ENCODE peak calls at places on chromosomes 7 and 10, in seven cellular contexts. One of them, this sample, is unnamed.

GRCh38 chr7:34373940-34374339 is 284.1 kb upstream of the NPSR1 start:
- ATAC-seq in GM12878: no peak
- ATAC-seq in HCT116: no peak
- ATAC-seq in GM23338: no peak
- ATAC-seq in HepG2: no peak
- ATAC-seq in Panc1: no peak
- ATAC-seq in K562: no peak
- ATAC-seq in this sample: no peak

GRCh38 chr7:124201768-124202349 is 169.0 kb upstream of the TMEM229A start:
- ATAC-seq in GM12878: no peak
- ATAC-seq in HCT116: no peak
- ATAC-seq in GM23338: no peak
- ATAC-seq in HepG2: no peak
- ATAC-seq in Panc1: no peak
- ATAC-seq in K562: no peak
- ATAC-seq in this sample: no peak

GRCh38 chr10:27660268-27660667 is 85.4 kb downstream of the MKX start:
- ATAC-seq in GM12878: no peak
- ATAC-seq in HCT116: no peak
- ATAC-seq in GM23338: peak; percentile 38
- ATAC-seq in HepG2: no peak
- ATAC-seq in Panc1: no peak
- ATAC-seq in K562: no peak
- ATAC-seq in this sample: peak; percentile 13

GRCh38 chr10:52908483-52908882 is 135.9 kb upstream of the MBL2 start:
- ATAC-seq in GM12878: no peak
- ATAC-seq in HCT116: no peak
- ATAC-seq in GM23338: peak; percentile 98
- ATAC-seq in HepG2: no peak
- ATAC-seq in Panc1: no peak
- ATAC-seq in K562: no peak
- ATAC-seq in this sample: no peak

GRCh38 chr7:12801107-12801506 is 113.7 kb downstream of the ARL4A start:
- ATAC-seq in GM12878: no peak
- ATAC-seq in HCT116: peak; percentile 55
- ATAC-seq in GM23338: no peak
- ATAC-seq in HepG2: no peak
- ATAC-seq in Panc1: no peak
- ATAC-seq in K562: peak; percentile 13
- ATAC-seq in this sample: no peak

GRCh38 chr10:117201826-117202225 is 4.5 kb downstream of the KCNK18 start:
- ATAC-seq in GM12878: no peak
- ATAC-seq in HCT116: no peak
- ATAC-seq in GM23338: no peak
- ATAC-seq in HepG2: no peak
- ATAC-seq in Panc1: no peak
- ATAC-seq in K562: no peak
- ATAC-seq in this sample: no peak

GRCh38 chr10:92790449-92790848 is 57.9 kb upstream of the EXOC6 start:
- ATAC-seq in GM12878: peak; percentile 27
- ATAC-seq in HCT116: no peak
- ATAC-seq in GM23338: no peak
- ATAC-seq in HepG2: no peak
- ATAC-seq in Panc1: no peak
- ATAC-seq in K562: no peak
- ATAC-seq in this sample: no peak

GRCh38 chr10:101968910-101969321 is 87.1 kb downstream of the ARMH3 start:
- ATAC-seq in GM12878: peak; percentile 72
- ATAC-seq in HCT116: no peak
- ATAC-seq in GM23338: no peak
- ATAC-seq in HepG2: no peak
- ATAC-seq in Panc1: no peak
- ATAC-seq in K562: no peak
- ATAC-seq in this sample: no peak

GRCh38 chr10:123143825-123144168 is 4.1 kb upstream of the HMX2 start:
- ATAC-seq in GM12878: no peak
- ATAC-seq in HCT116: no peak
- ATAC-seq in GM23338: no peak
- ATAC-seq in HepG2: no peak
- ATAC-seq in Panc1: no peak
- ATAC-seq in K562: no peak
- ATAC-seq in this sample: no peak

GRCh38 chr10:3503299-3503698 is 281.7 kb downstream of the KLF6 start:
- ATAC-seq in GM12878: no peak
- ATAC-seq in HCT116: no peak
- ATAC-seq in GM23338: no peak
- ATAC-seq in HepG2: no peak
- ATAC-seq in Panc1: no peak
- ATAC-seq in K562: no peak
- ATAC-seq in this sample: no peak

GRCh38 chr10:10662720-10663467 is 354.8 kb upstream of the CELF2 start:
- ATAC-seq in GM12878: no peak
- ATAC-seq in HCT116: no peak
- ATAC-seq in GM23338: no peak
- ATAC-seq in HepG2: no peak
- ATAC-seq in Panc1: no peak
- ATAC-seq in K562: no peak
- ATAC-seq in this sample: peak; percentile 52

GRCh38 chr7:127819975-127820778 is 168.2 kb downstream of the SND1 start:
- ATAC-seq in GM12878: peak; percentile 86
- ATAC-seq in HCT116: peak; percentile 49
- ATAC-seq in GM23338: no peak
- ATAC-seq in HepG2: peak; percentile 75
- ATAC-seq in Panc1: no peak
- ATAC-seq in K562: peak; percentile 27
- ATAC-seq in this sample: no peak

GRCh38 chr10:4051011-4051407 is 266.0 kb upstream of the KLF6 start:
- ATAC-seq in GM12878: no peak
- ATAC-seq in HCT116: no peak
- ATAC-seq in GM23338: no peak
- ATAC-seq in HepG2: no peak
- ATAC-seq in Panc1: no peak
- ATAC-seq in K562: peak; percentile 49
- ATAC-seq in this sample: peak; percentile 85

GRCh38 chr7:120553497-120553896 is 280.5 kb downstream of the KCND2 start:
- ATAC-seq in GM12878: peak; percentile 56
- ATAC-seq in HCT116: no peak
- ATAC-seq in GM23338: no peak
- ATAC-seq in HepG2: no peak
- ATAC-seq in Panc1: no peak
- ATAC-seq in K562: no peak
- ATAC-seq in this sample: no peak

DNA sequence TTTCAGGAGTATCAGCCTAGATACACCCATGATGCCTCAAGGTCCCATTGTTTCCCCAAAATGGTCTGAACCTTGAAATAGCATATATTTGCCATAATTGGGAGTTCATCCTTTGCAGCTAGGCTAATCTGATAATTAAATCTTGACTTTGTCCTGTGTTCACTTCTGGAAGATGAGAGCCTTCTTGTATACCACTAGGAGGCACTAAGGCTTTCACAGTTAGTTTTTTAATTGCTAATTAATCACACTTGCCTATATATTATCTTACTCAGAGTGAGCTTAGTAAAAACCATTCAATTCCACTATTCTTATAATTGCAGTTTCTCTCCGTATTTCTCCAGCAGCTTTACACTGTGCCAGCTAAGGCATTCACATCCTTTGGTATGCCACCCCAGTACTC is 48.7 kb upstream of the MAGI2 start:
- ATAC-seq in GM12878: no peak
- ATAC-seq in HCT116: no peak
- ATAC-seq in GM23338: no peak
- ATAC-seq in HepG2: no peak
- ATAC-seq in Panc1: no peak
- ATAC-seq in K562: no peak
- ATAC-seq in this sample: no peak
- TF ChIP-seq CTCF in GM12878: no peak
- TF ChIP-seq CTCF in HCT116: peak; percentile 20
- TF ChIP-seq CTCF in GM23338: peak; percentile 57
- TF ChIP-seq CTCF in HepG2: no peak
- TF ChIP-seq CTCF in Panc1: peak; percentile 42
- TF ChIP-seq CTCF in K562: no peak
- TF ChIP-seq CTCF in this sample: no peak

DNA sequence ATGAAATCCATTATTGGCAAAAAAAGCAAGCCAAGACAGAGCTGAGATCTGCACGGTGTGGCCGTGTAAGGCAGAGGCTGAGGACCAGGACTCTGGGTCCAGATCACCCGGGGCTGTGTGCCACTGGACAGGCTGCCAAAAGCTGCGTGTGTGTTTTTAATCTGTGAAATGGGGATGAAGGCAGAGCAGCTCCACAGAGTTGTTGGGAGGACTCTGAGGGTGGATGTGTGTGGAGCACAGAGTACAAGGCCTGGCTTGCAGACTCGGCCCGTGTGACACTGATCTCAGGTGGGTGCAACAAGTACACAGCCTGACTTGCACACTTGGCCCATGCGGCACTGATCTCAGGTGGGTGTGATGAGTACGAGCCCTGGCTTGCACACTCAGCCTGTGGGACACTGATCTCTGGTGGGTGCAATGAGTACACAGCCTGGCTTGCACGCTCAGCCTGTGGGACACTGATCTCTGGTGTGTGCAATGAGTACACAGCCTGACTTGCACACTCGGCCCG is 329.8 kb downstream of the DNAJB6 start:
- ATAC-seq in GM12878: no peak
- ATAC-seq in HCT116: no peak
- ATAC-seq in GM23338: no peak
- ATAC-seq in HepG2: no peak
- ATAC-seq in Panc1: no peak
- ATAC-seq in K562: no peak
- ATAC-seq in this sample: no peak
- H3K4me1 ChIP-seq in GM12878: no peaks in the 10 kb centered on the region
- H3K4me1 ChIP-seq in HCT116: peaks cover 21% of the 10 kb centered on the region
- H3K4me1 ChIP-seq in GM23338: no peaks in the 10 kb centered on the region
- H3K4me1 ChIP-seq in HepG2: no peaks in the 10 kb centered on the region
- H3K4me1 ChIP-seq in Panc1: peaks cover 4% of the 10 kb centered on the region
- H3K4me1 ChIP-seq in K562: no peaks in the 10 kb centered on the region
- H3K4me1 ChIP-seq in this sample: no peaks in the 10 kb centered on the region

GRCh38 chr10:99983280-99983988 is 26.3 kb downstream of the DNMBP start:
- ATAC-seq in GM12878: peak; percentile 86
- ATAC-seq in HCT116: peak; percentile 69
- ATAC-seq in GM23338: peak; percentile 71
- ATAC-seq in HepG2: peak; percentile 96
- ATAC-seq in Panc1: peak; percentile 93
- ATAC-seq in K562: peak; percentile 89
- ATAC-seq in this sample: peak; percentile 75
- TF ChIP-seq POLR2AphosphoS5 in GM12878: no peak
- TF ChIP-seq POLR2AphosphoS5 in HCT116: peak; percentile 13
- TF ChIP-seq POLR2AphosphoS5 in GM23338: no peak
- TF ChIP-seq POLR2AphosphoS5 in HepG2: no peak
- TF ChIP-seq POLR2AphosphoS5 in Panc1: no peak
- TF ChIP-seq POLR2AphosphoS5 in K562: no peak
- TF ChIP-seq POLR2AphosphoS5 in this sample: peak; percentile 11

DNA sequence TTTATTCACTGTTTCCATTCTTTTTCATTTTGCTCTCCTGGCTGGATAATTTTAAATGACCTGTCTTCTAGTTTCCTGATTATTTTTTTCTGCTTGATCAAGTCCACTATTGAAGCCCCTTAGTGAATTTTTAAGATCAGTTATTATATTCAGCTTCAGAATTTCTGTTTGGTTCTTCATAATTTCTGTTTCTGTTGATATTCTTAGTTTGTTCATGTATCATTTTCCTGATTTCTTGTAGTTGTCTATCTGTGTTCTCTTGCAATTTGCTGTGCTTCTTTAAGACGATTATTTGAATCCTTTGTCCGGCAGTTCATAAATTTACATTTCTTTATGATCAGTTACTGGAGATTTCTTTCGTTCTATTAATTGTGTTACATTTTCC is 75.2 kb upstream of the CCDC71L start:
- ATAC-seq in GM12878: no peak
- ATAC-seq in HCT116: no peak
- ATAC-seq in GM23338: no peak
- ATAC-seq in HepG2: no peak
- ATAC-seq in Panc1: no peak
- ATAC-seq in K562: no peak
- ATAC-seq in this sample: no peak
- TF ChIP-seq CTCF in GM12878: no peak
- TF ChIP-seq CTCF in HCT116: no peak
- TF ChIP-seq CTCF in GM23338: no peak
- TF ChIP-seq CTCF in HepG2: no peak
- TF ChIP-seq CTCF in Panc1: no peak
- TF ChIP-seq CTCF in K562: no peak
- TF ChIP-seq CTCF in this sample: no peak

DNA sequence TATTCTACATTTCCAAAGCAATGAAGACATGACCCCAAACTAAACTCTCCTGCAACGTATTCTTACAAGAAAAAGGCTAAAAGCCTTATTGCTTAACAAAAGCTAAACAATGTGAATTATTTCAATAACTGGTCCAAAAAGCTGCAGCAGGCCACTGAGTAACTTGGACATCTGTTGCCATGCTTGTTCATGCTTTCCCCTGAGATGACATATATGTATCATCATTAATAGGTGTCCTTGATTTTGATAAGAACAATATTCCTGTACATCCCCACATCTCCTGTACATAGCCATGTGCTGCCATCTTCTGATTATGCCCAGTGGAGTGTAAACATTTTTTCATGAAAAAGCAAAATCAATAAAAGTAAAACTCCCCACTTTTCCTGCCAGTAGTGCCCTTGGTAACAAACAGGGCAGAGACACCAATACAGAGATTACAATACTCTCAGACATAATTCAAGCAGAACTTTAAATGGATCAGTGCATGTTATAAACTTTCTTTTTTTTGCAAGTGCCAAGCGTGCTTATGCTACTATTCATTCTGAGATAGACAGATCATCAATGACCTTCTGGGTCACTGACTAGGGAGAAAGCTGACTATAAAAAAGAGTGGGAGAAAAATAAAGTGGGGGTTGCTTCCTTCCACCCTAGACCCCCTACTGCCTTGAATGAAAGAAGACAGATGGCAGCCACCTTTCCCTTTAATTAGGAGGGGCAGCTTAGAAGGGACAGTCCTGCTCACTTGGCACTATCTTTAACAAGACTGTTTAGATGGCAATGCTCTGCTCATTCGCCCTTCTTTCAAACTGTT is 205.5 kb upstream of the KLF14 start:
- ATAC-seq in GM12878: no peak
- ATAC-seq in HCT116: no peak
- ATAC-seq in GM23338: peak; percentile 33
- ATAC-seq in HepG2: no peak
- ATAC-seq in Panc1: no peak
- ATAC-seq in K562: no peak
- ATAC-seq in this sample: no peak
- H3K4me1 ChIP-seq in GM12878: peaks cover 12% of the 10 kb centered on the region
- H3K4me1 ChIP-seq in HCT116: peaks cover 85% of the 10 kb centered on the region
- H3K4me1 ChIP-seq in GM23338: peaks cover 37% of the 10 kb centered on the region
- H3K4me1 ChIP-seq in HepG2: peaks cover 71% of the 10 kb centered on the region
- H3K4me1 ChIP-seq in Panc1: peaks cover 70% of the 10 kb centered on the region
- H3K4me1 ChIP-seq in K562: peaks cover 26% of the 10 kb centered on the region
- H3K4me1 ChIP-seq in this sample: peaks cover 87% of the 10 kb centered on the region